ENCODE peak calls at places on chromosomes 1 and 21, in six cellular contexts. C, E, G, P, N and V are unnamed samples.

GRCh38 chr1:66506393-66506687 is 27.6 kb upstream of the SGIP1 start:
- DNase-seq in N (no peak), G (no peak), C (no peak), P (no peak), E (no peak), V (no peak)

GRCh38 chr1:82934069-82934468 is 1064.9 kb downstream of the TTLL7 start:
- DNase-seq in C (no peak), G (no peak), N (peak; percentile 17), E (no peak), P (no peak), V (no peak)

GRCh38 chr1:225896937-225897549 is 8.1 kb upstream of the LEFTY1 start:
- DNase-seq in C (peak; percentile 85), N (no peak), E (peak; percentile 87), P (peak; percentile 85), G (peak; percentile 20), V (peak; percentile 83)

GRCh38 chr1:230251644-230252191 is 174.4 kb downstream of the PGBD5 start:
- DNase-seq in E (no peak), C (no peak), P (no peak), N (no peak), G (no peak), V (no peak)

GRCh38 chr1:169590932-169591331 is 4.7 kb upstream of the F5 start:
- DNase-seq in G (no peak), E (no peak), N (no peak), C (no peak), P (no peak), V (no peak)

GRCh38 chr1:78469561-78469960 is 21.2 kb upstream of the PTGFR start:
- DNase-seq in E (no peak), G (no peak), C (no peak), P (no peak), N (no peak), V (no peak)

GRCh38 chr1:177444997-177445746 is 274.4 kb downstream of the BRINP2 start:
- DNase-seq in N (no peak), C (no peak), E (no peak), P (no peak), G (no peak), V (no peak)

GRCh38 chr1:85463666-85464496 is 1.1 kb downstream of the DDAH1 start:
- DNase-seq in G (peak; percentile 34), N (no peak), E (no peak), C (no peak), P (no peak), V (no peak)

GRCh38 chr1:65002508-65003315 is 36.4 kb upstream of the JAK1 start:
- DNase-seq in E (peak; percentile 75), C (peak; percentile 71), G (peak; percentile 79), N (peak; percentile 83), P (no peak), V (peak; percentile 67)

GRCh38 chr1:21610989-21611388 is 58.2 kb downstream of the RAP1GAP start:
- DNase-seq in G (no peak), P (no peak), E (no peak), N (no peak), C (no peak), V (no peak)

GRCh38 chr1:77375541-77375940 is 93.7 kb downstream of the AK5 start:
- DNase-seq in G (no peak), N (no peak), C (no peak), E (no peak), P (no peak), V (no peak)

GRCh38 chr1:29565490-29565889 is 329.2 kb downstream of the PTPRU start:
- DNase-seq in N (no peak), G (no peak), P (peak; percentile 30), E (no peak), C (no peak), V (no peak)

GRCh38 chr1:206010101-206010500 is 6.9 kb upstream of the RAB7B start:
- DNase-seq in P (no peak), E (no peak), N (no peak), C (no peak), G (no peak), V (no peak)

GRCh38 chr1:7250176-7250575 is 464.9 kb downstream of the CAMTA1 start:
- DNase-seq in E (no peak), C (peak; percentile 7), G (peak; percentile 53), N (no peak), P (no peak), V (no peak)

GRCh38 chr1:96840396-96840795 is 118.8 kb downstream of the PTBP2 start:
- DNase-seq in E (no peak), N (no peak), G (no peak), C (no peak), P (no peak), V (no peak)

GRCh38 chr1:243396876-243397275 is 141.0 kb downstream of the SDCCAG8 start:
- DNase-seq in N (no peak), P (no peak), C (no peak), G (no peak), E (no peak), V (no peak)

GRCh38 chr21:42193131-42193671 is 25.7 kb upstream of the ABCG1 start:
- DNase-seq in C (peak; percentile 17), E (peak; percentile 66), N (no peak), G (peak; percentile 23), P (no peak), V (peak; percentile 41)

GRCh38 chr1:220928725-220929297 is 49.6 kb downstream of the HLX start:
- DNase-seq in C (no peak), P (no peak), E (no peak), G (no peak), N (no peak), V (no peak)

GRCh38 chr1:92784051-92784638 is 763 bp downstream of the EVI5 start:
- DNase-seq in P (peak; percentile 53), G (peak; percentile 80), E (peak; percentile 48), C (peak; percentile 52), N (peak; percentile 27), V (peak; percentile 26)

GRCh38 chr1:39919545-39919944 is 17.8 kb upstream of the MYCL start:
- DNase-seq in P (peak; percentile 80), E (peak; percentile 55), C (peak; percentile 48), G (peak; percentile 50), N (no peak), V (peak; percentile 67)

GRCh38 chr21:32413697-32414578 is 1.4 kb downstream of the EVA1C start:
- DNase-seq in G (peak; percentile 62), C (peak; percentile 29), E (no peak), P (no peak), N (no peak), V (peak; percentile 8)

GRCh38 chr1:1918901-1919303 is at the start of gene TMEM52:
- DNase-seq in N (no peak), E (no peak), G (no peak), C (no peak), P (no peak), V (no peak)

GRCh38 chr1:68000191-68000590 is 50.2 kb downstream of the DIRAS3 start:
- DNase-seq in C (no peak), N (no peak), E (no peak), G (no peak), P (no peak), V (no peak)

GRCh38 chr1:178579562-178579961 is 66.7 kb downstream of the TEX35 start:
- DNase-seq in G (no peak), C (no peak), E (no peak), N (no peak), P (peak; percentile 87), V (no peak)

GRCh38 chr1:159909381-159909780 is 9.4 kb upstream of the CFAP45 start:
- DNase-seq in E (no peak), P (no peak), C (no peak), N (no peak), G (no peak), V (no peak)
- H3K27ac ChIP-seq in E (no peak overlapping the region), P (no peak overlapping the region), C (no peak overlapping the region), N (no peak overlapping the region), G (no peak overlapping the region), V (no peak overlapping the region)

GRCh38 chr1:48329489-48329888 is 107.0 kb downstream of the SLC5A9 start:
- DNase-seq in G (peak; percentile 31), C (no peak), E (no peak), P (no peak), N (no peak), V (no peak)
- H3K9me3 ChIP-seq in G (no peaks in the 10 kb centered on the region), C (no peaks in the 10 kb centered on the region), E (no peaks in the 10 kb centered on the region), P (no peaks in the 10 kb centered on the region), N (peaks cover 51% of the 10 kb centered on the region), V (no peaks in the 10 kb centered on the region)

DNA sequence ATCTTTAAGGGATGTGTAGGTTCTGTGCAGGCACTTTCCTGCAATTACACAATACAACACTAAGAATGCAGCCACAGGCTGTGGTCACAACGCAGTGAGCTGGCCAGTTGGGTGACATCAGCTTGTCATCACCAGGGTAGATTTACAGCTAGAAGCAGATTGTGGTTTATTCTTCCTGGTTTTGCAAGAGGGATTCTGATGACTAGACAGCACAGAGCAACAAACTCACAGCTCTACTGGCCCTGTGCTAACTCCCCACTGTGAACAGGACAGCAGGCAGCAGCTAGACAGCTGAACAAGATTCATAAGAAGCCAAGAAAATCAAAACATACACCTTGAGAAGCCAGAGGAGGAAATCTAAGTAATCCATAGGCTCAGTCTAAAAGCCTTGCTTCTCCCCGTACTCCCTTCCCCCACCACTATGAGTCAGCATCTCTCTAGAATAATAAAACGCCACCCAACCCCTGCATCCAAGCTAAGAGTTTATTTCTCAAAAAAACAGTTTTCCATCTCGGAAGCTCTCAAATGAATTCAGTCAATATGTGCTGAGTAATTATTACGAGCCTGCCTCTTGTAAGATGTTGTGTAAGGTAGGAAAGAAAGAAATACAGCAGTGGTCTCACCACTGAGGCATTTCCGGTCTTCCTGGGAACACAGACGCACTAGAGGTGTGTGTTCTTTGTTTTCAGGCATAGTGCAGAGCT is 162.8 kb downstream of the NTPCR start:
- DNase-seq in E (no peak), G (peak; percentile 100), P (no peak), N (peak; percentile 70), C (peak; percentile 52), V (no peak)
- H3K4me3 ChIP-seq in E (no peak overlapping the region), G (peak overlapping the region; percentile 3), P (no peak overlapping the region), N (no peak overlapping the region), C (no peak overlapping the region), V (no peak overlapping the region)

GRCh38 chr1:26826261-26827201 is at the start of gene ZDHHC18:
- DNase-seq in P (peak; percentile 78), G (peak; percentile 39), E (peak; percentile 74), N (peak; percentile 54), C (peak; percentile 77), V (peak; percentile 77)
- H3K27ac ChIP-seq in P (no peak within 1 kb of the TSS), G (no peak within 1 kb of the TSS), E (peak within 1 kb of the TSS; percentile 77), N (peak within 1 kb of the TSS; percentile 13), C (peak within 1 kb of the TSS; percentile 73), V (peak within 1 kb of the TSS; percentile 98)